ENCODE peak calls at places on chromosome 18, in ten cellular contexts. X is colonic mucosa, M is fibroblast of the aortic adventitia, T is A549, F is brain microvascular endothelial cell, Q is AG09319, J is PC-3, W is transverse colon, L is IMR-90, O is left ventricle myocardium inferior. K is an unnamed sample.

GRCh38 chr18:36207326-36207725 is 20.0 kb downstream of the MOCOS start:
- DNase-seq in M (no peak), F (no peak), J (no peak), Q (no peak), T (no peak), W (no peak), L (no peak), X (no peak), O (no peak), K (no peak)

GRCh38 chr18:27824841-27825720 is 351.8 kb downstream of the CDH2 start:
- DNase-seq in X (no peak), J (no peak), W (no peak), F (no peak), T (no peak), O (no peak), L (no peak), M (no peak), Q (no peak), K (no peak)

GRCh38 chr18:45107425-45107824 is 426.7 kb downstream of the SETBP1 start:
- DNase-seq in Q (no peak), F (peak; percentile 40), X (no peak), O (no peak), L (peak; percentile 6), M (peak; percentile 87), J (peak; percentile 62), W (no peak), T (no peak), K (no peak)

GRCh38 chr18:34219651-34220050 is 5.1 kb downstream of the NOL4 start:
- DNase-seq in O (no peak), L (no peak), F (no peak), W (no peak), M (no peak), T (no peak), X (no peak), Q (no peak), J (no peak), K (no peak)

GRCh38 chr18:59605633-59606192 is 91.5 kb downstream of the CCBE1 start:
- DNase-seq in J (no peak), W (no peak), L (peak; percentile 78), F (peak; percentile 55), X (no peak), O (no peak), Q (no peak), M (no peak), T (no peak), K (no peak)

GRCh38 chr18:2843161-2843560 is 3.6 kb upstream of the EMILIN2 start:
- DNase-seq in J (no peak), F (no peak), X (peak; percentile 34), W (peak; percentile 27), O (no peak), L (no peak), M (no peak), Q (no peak), T (no peak), K (no peak)

GRCh38 chr18:5146093-5146492 is 51.0 kb downstream of the AKAIN1 start:
- DNase-seq in M (no peak), L (no peak), W (no peak), O (no peak), Q (no peak), X (no peak), F (no peak), T (no peak), J (no peak), K (no peak)

GRCh38 chr18:14935210-14935609 is 187.2 kb downstream of the ANKRD30B start:
- DNase-seq in F (no peak), Q (no peak), M (no peak), L (no peak), W (no peak), J (peak; percentile 47), T (no peak), X (peak; percentile 18), O (no peak), K (no peak)

GRCh38 chr18:41378628-41379027 is 576.4 kb upstream of the PIK3C3 start:
- DNase-seq in F (peak; percentile 31), W (no peak), X (no peak), J (peak; percentile 50), L (peak; percentile 70), Q (no peak), O (no peak), T (peak; percentile 2), M (peak; percentile 4), K (no peak)

GRCh38 chr18:22432672-22433137 is 15.0 kb upstream of the CTAGE1 start:
- DNase-seq in F (peak; percentile 97), O (peak; percentile 79), T (peak; percentile 70), M (peak; percentile 98), Q (peak; percentile 76), X (peak; percentile 69), L (peak; percentile 97), W (peak; percentile 58), J (peak; percentile 90), K (peak; percentile 78)

GRCh38 chr18:41569867-41570266 is 385.2 kb upstream of the PIK3C3 start:
- DNase-seq in J (peak; percentile 30), O (no peak), L (no peak), Q (no peak), M (no peak), W (no peak), X (no peak), T (no peak), F (no peak), K (no peak)

GRCh38 chr18:7117390-7118355 is at the start of gene LAMA1:
- DNase-seq in T (no peak), L (peak; percentile 10), F (no peak), Q (no peak), X (no peak), O (no peak), W (no peak), J (no peak), M (no peak), K (no peak)
- TF ChIP-seq CTCF in T (no peak), L (no peak), F (no peak), Q (no peak), X (no peak), O (no peak), W (no peak), J (no peak), M (no peak), K (no peak)

GRCh38 chr18:75206637-75207297 is 2.2 kb downstream of the PTGR3 start:
- DNase-seq in O (no peak), T (no peak), M (no peak), X (no peak), W (no peak), J (no peak), L (no peak), Q (no peak), F (no peak), K (no peak)

GRCh38 chr18:75207298-75208054 is 1.5 kb downstream of the PTGR3 start:
- DNase-seq in M (peak; percentile 53), Q (no peak), O (no peak), X (no peak), L (peak; percentile 73), J (peak; percentile 41), T (no peak), W (peak; percentile 47), F (no peak), K (no peak)

GRCh38 chr18:75209129-75209951 is at the start of gene PTGR3:
- DNase-seq in F (peak; percentile 57), Q (no peak), W (peak; percentile 87), X (peak; percentile 88), L (peak; percentile 73), T (peak; percentile 83), J (peak; percentile 84), O (peak; percentile 89), M (peak; percentile 76), K (peak; percentile 85)

GRCh38 chr18:75208836-75209128 is 157 bp downstream of the PTGR3 start:
- DNase-seq in W (no peak), M (no peak), Q (no peak), T (no peak), F (no peak), L (no peak), O (peak; percentile 60), X (no peak), J (no peak), K (no peak)

DNA sequence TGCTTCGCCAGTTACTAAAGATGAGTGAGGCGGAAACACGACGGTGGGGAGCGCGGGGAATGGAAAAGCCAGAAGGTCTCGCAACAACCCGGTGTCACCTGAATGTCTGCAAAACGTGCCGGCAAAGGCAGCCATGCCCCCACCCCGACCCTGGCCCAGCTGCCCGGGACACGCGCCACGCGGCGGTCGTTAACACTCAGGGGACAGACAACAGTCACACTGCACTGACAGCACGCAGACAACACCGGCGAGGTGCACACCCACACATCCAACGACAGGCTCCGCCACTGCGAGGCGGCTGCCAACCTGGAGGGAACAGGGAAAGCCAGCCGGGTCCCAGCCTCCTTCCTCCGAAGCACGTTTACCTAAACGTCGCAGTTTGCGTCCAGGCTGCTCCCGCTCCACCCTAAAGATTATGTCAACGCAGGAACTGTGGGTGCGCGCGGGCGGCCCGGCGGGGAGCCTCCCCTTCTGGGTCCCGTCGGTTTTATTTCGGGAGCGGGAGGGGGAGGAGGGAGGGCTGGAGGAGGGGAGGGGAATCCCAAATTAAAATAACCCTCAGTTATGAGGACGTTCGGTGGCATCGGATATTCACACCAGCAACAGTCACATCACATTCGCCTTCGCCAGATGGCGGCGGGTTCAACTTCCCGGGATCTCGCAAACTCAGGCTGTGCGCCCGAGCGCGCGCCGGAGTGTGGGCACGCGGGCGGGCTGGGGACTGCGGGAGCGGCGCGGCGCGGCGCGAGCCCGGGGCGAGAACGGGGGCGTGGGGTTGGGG is 694 bp downstream of the PTGR3 start:
- DNase-seq in M (peak; percentile 57), J (peak; percentile 37), T (peak; percentile 47), O (peak; percentile 58), X (peak; percentile 75), Q (no peak), F (peak; percentile 31), L (peak; percentile 60), W (peak; percentile 64), K (peak; percentile 53)
- TF ChIP-seq CTCF in M (no peak), J (no peak), T (no peak), O (peak; percentile 27), X (no peak), Q (no peak), F (peak; percentile 12), L (no peak), W (no peak), K (peak; percentile 13)

GRCh38 chr18:78677483-78678317 is 301.9 kb upstream of the SALL3 start:
- DNase-seq in M (no peak), X (no peak), W (no peak), L (no peak), T (no peak), F (no peak), Q (no peak), O (no peak), J (no peak), K (no peak)
- TF ChIP-seq CTCF in M (no peak), X (no peak), W (no peak), L (no peak), T (no peak), F (no peak), Q (no peak), O (no peak), J (no peak), K (no peak)

DNA sequence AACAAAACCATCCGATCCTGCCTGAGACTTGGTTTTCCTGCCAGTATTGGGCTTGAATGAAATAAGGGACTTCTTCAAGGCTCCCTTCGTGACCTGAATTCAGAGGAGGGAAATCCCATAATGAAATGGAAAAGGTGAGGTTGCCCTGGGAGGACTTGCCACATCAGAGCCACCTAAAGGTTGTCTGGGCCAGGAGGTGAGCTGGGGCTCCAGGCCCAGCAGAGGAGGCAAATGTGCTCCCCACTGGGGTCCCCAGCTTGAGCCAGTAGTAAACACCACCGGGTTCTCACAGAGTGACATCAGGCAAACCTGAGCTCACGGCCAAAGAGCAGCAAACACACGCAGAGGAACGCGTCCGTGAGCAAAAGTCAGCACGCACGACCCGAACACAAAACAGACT is 28.6 kb upstream of the CTDP1 start:
- DNase-seq in F (no peak), Q (no peak), J (no peak), L (no peak), X (no peak), O (no peak), W (no peak), M (no peak), T (no peak), K (no peak)
- TF ChIP-seq CTCF in F (no peak), Q (no peak), J (no peak), L (no peak), X (no peak), O (no peak), W (no peak), M (no peak), T (no peak), K (no peak)